ENCODE peak calls at places on chromosomes 1 and 21, in four cellular contexts. T is NB4, S is neural progenitor cell, E is fibroblast of lung. Y is an unnamed sample.

GRCh38 chr1:12047120-12047876 is 15.8 kb upstream of the TNFRSF8 start:
- DNase-seq in T (no peak), S (no peak), E (peak; percentile 31), Y (peak; percentile 95)

GRCh38 chr1:34315974-34316373 is 139.3 kb downstream of the C1orf94 start:
- DNase-seq in T (no peak), S (no peak), E (no peak), Y (no peak)

GRCh38 chr1:2413495-2414296 is 1.3 kb upstream of the PEX10 start:
- DNase-seq in T (peak; percentile 36), S (peak; percentile 41), E (no peak), Y (peak; percentile 37)

GRCh38 chr21:40160911-40161310 is 293.7 kb downstream of the PCP4 start:
- DNase-seq in T (no peak), S (peak; percentile 28), E (no peak), Y (no peak)

GRCh38 chr1:203441811-203442210 is 33.8 kb upstream of the PRELP start:
- DNase-seq in T (no peak), S (no peak), E (no peak), Y (no peak)

GRCh38 chr21:41358193-41359166 is 3.3 kb upstream of the MX2 start:
- DNase-seq in T (no peak), S (no peak), E (no peak), Y (no peak)

GRCh38 chr1:152495066-152495675 is 15.4 kb upstream of the LCE5A start:
- DNase-seq in T (peak; percentile 66), S (no peak), E (no peak), Y (peak; percentile 56)

GRCh38 chr21:45262616-45263015 is 25.1 kb downstream of the POFUT2 start:
- DNase-seq in T (no peak), S (no peak), E (no peak), Y (no peak)

GRCh38 chr1:23810818-23811420 is 10.4 kb upstream of the GALE start:
- DNase-seq in T (peak; percentile 91), S (peak; percentile 77), E (peak; percentile 25), Y (peak; percentile 86)

GRCh38 chr1:101907264-101907663 is 89.5 kb downstream of the OLFM3 start:
- DNase-seq in T (no peak), S (no peak), E (no peak), Y (no peak)

GRCh38 chr1:41493117-41493536 is 8.6 kb upstream of the EDN2 start:
- DNase-seq in T (peak; percentile 37), S (no peak), E (peak; percentile 95), Y (no peak)

GRCh38 chr1:173477286-173478098 is at the start of gene PRDX6:
- DNase-seq in T (peak; percentile 87), S (no peak), E (peak; percentile 80), Y (no peak)

GRCh38 chr1:59083946-59084865 is 212.7 kb upstream of the FGGY start:
- DNase-seq in T (no peak), S (peak; percentile 37), E (no peak), Y (peak; percentile 5)

GRCh38 chr1:89932598-89933364 is 62.1 kb upstream of the ZNF326 start:
- DNase-seq in T (no peak), S (no peak), E (no peak), Y (no peak)

GRCh38 chr1:221149111-221149510 is 269.9 kb downstream of the HLX start:
- DNase-seq in T (peak; percentile 7), S (no peak), E (peak; percentile 63), Y (no peak)

GRCh38 chr1:55631508-55631907 is 416.3 kb upstream of the USP24 start:
- DNase-seq in T (no peak), S (no peak), E (peak; percentile 63), Y (no peak)

GRCh38 chr1:204466416-204467405 is 27.9 kb downstream of the PIK3C2B start:
- DNase-seq in T (peak; percentile 28), S (no peak), E (no peak), Y (no peak)

GRCh38 chr1:52119722-52120121 is 22.2 kb upstream of the ZFYVE9 start:
- DNase-seq in T (no peak), S (peak; percentile 28), E (no peak), Y (no peak)

GRCh38 chr1:2976180-2976562 is 45.1 kb upstream of the ACTRT2 start:
- DNase-seq in T (no peak), S (no peak), E (no peak), Y (no peak)

GRCh38 chr21:36207577-36208320 is 51.1 kb downstream of the DOP1B start:
- DNase-seq in T (peak; percentile 29), S (no peak), E (no peak), Y (peak; percentile 13)

GRCh38 chr1:7070389-7071029 is 285.3 kb downstream of the CAMTA1 start:
- DNase-seq in T (peak; percentile 61), S (peak; percentile 89), E (peak; percentile 72), Y (peak; percentile 66)

GRCh38 chr1:27504588-27505419 is 14.8 kb upstream of the WASF2 start:
- DNase-seq in T (no peak), S (peak; percentile 77), E (peak; percentile 75), Y (no peak)

GRCh38 chr1:2352341-2353214 is 38.8 kb downstream of the MORN1 start:
- DNase-seq in T (no peak), S (no peak), E (no peak), Y (no peak)

GRCh38 chr1:109630081-109630880 is 10.6 kb downstream of the AMPD2 start:
- DNase-seq in T (no peak), S (peak; percentile 53), E (no peak), Y (no peak)
- TF ChIP-seq CTCF in T (no peak), S (peak; percentile 58), E (peak; percentile 13), Y (peak; percentile 9)

DNA sequence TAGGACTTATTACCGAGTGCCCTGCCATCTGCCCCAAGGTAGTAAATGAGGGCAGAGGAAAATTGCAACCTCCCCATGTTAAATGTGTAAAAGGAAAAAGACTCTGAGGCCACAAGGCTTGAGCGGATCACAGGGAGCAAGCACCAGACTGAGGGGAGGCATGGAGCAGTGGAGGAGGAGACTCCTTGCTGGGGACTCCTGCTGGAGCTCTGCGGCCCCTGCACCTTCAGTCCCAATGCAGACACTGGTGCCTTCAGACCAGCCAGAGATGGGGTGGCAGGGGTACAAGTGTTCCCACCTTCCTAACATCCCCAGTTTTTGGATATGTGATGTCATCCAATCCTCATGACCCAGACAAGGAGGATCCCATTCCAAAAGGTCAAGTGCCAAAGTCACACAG is 128.4 kb upstream of the NGF start:
- DNase-seq in T (no peak), S (peak; percentile 11), E (no peak), Y (no peak)
- TF ChIP-seq CTCF in T (no peak), S (no peak), E (no peak), Y (no peak)

DNA sequence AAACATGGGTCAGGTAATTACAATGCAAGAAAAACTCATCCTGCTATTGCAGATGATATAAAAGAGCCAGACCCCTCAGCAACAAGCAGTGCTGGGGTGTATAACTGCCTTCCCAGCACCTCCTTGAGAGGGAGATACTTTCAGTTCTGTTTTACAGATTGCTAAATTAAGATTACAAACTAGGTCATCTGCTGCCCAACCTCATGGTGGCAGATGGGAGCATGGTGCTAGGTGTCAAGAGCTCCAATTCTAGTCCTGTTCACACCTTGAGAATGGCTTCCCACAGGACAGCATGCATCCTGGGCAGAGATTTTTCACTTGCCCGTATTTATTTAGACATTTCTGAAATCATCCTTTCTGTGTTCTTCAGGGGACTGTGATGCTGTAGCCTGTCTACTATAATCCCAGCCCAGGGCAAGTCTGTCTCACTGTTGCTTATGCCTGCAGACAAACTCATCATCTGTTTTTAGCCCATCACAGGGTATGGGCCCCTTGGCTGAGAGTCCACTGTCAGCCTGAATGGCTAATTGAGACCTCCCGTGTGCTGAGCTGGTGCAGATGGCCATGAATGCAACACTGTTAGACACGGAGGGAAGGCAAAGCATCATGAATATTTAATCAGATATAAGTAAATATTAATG is 40.2 kb upstream of the PBX1 start:
- DNase-seq in T (no peak), S (no peak), E (no peak), Y (peak; percentile 2)
- TF ChIP-seq CTCF in T (no peak), S (no peak), E (no peak), Y (no peak)

GRCh38 chr1:117036018-117036421 is 24.1 kb upstream of the TTF2 start:
- DNase-seq in T (peak; percentile 64), S (no peak), E (no peak), Y (no peak)
- TF ChIP-seq CTCF in T (no peak), S (no peak), E (no peak), Y (no peak)

Y was measured in GM12865.